ENCODE peak calls at places on chromosome 12, in seven cellular contexts. M is CD4-positive, CD25-positive, alpha-beta regulatory T cell; W is A673; B is body of pancreas; C is colonic mucosa; O is effector memory CD4-positive, alpha-beta T cell; L is GM23338. N is an unnamed sample.

GRCh38 chr12:98893126-98893525 is 248.0 kb downstream of the APAF1 start:
- DNase-seq in B (no peak), L (no peak), C (no peak), W (peak; percentile 67), M (no peak), O (no peak), N (no peak)

GRCh38 chr12:65824314-65824563 is at the start of gene HMGA2:
- DNase-seq in W (no peak), C (peak; percentile 61), L (no peak), O (no peak), B (peak; percentile 27), M (peak; percentile 1), N (no peak)

GRCh38 chr12:116397148-116397547 is 119.7 kb upstream of the MED13L start:
- DNase-seq in W (no peak), C (no peak), M (no peak), O (no peak), B (no peak), L (no peak), N (no peak)

GRCh38 chr12:119797090-119797489 is 80.0 kb downstream of the CIT start:
- DNase-seq in L (no peak), C (no peak), M (no peak), B (no peak), O (no peak), W (no peak), N (no peak)

GRCh38 chr12:93137656-93138612 is 208.8 kb upstream of the EEA1 start:
- DNase-seq in W (no peak), M (no peak), O (no peak), C (no peak), B (peak; percentile 26), L (no peak), N (no peak)

GRCh38 chr12:22321620-22322019 is 12.9 kb downstream of the ST8SIA1 start:
- DNase-seq in C (no peak), M (peak; percentile 42), L (peak; percentile 22), O (no peak), B (peak; percentile 24), W (no peak), N (no peak)

GRCh38 chr12:89893972-89894706 is 185.5 kb upstream of the ATP2B1 start:
- DNase-seq in C (no peak), M (no peak), L (no peak), B (no peak), O (no peak), W (no peak), N (no peak)

GRCh38 chr12:78403681-78404080 is 460.9 kb upstream of the SYT1 start:
- DNase-seq in C (no peak), W (no peak), B (no peak), M (no peak), O (no peak), L (no peak), N (no peak)

GRCh38 chr12:117590999-117591398 is 229.6 kb upstream of the NOS1 start:
- DNase-seq in L (peak; percentile 20), C (no peak), M (no peak), W (no peak), O (no peak), B (no peak), N (no peak)

GRCh38 chr12:71848212-71848611 is 8.7 kb downstream of the TBC1D15 start:
- DNase-seq in W (no peak), C (no peak), L (no peak), O (no peak), M (no peak), B (no peak), N (no peak)

GRCh38 chr12:47547077-47547476 is 158.8 kb downstream of the RPAP3 start:
- DNase-seq in L (peak; percentile 53), M (no peak), B (no peak), C (no peak), O (no peak), W (peak; percentile 47), N (no peak)

GRCh38 chr12:28346567-28346966 is 156.3 kb downstream of the CCDC91 start:
- DNase-seq in W (no peak), B (no peak), C (no peak), O (no peak), M (no peak), L (no peak), N (no peak)

DNA sequence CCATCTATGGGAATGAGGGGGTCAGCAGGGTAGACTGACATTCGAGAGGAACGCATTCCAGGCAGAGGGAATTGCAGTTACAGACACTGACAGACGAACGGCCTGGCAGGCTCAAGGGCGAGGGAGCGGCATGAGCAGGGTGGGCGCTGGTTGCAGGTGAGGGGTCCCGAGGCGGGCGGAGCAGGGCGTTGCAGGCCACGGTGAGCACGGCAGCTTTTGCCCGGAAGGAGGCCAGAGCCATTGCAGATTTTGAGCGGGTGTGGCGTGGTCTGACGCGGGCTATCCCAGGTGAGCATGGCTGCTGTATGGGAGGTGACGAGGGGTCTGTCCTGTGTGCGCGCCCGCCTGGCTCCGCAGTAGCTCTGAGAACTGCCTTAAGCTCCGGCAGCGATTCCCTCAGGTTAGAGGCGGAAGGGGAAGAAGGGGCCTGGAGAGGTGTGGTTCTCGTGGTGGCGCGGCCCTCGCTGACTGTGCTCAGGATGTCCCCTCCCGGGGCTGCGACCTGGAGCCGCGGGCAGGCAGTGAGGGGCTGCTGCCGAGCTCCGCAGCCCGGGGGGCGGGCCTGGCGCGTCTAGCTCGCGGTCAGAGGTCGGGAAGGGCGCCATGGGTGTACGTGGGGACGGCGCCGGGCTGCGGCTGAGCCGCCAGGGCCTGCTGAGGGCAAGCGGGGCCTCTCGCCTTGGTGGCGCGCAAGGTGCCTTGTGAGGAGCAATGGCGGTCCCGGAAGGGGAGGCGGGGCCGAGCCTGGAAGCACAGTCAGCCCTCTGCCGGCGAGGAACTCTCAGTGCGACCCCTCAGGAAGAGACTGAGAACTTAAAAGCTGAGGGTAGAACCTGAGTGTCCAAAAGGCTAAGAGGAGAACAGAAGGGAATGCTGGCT is 177.1 kb downstream of the CACNA1C start:
- DNase-seq in L (peak; percentile 78), M (no peak), W (no peak), C (no peak), O (no peak), B (no peak), N (no peak)
- H3K27ac ChIP-seq in L (no peak overlapping the region), M (no peak overlapping the region), W (no peak overlapping the region), C (no peak overlapping the region), O (no peak overlapping the region), B (no peak overlapping the region), N (no peak overlapping the region)

DNA sequence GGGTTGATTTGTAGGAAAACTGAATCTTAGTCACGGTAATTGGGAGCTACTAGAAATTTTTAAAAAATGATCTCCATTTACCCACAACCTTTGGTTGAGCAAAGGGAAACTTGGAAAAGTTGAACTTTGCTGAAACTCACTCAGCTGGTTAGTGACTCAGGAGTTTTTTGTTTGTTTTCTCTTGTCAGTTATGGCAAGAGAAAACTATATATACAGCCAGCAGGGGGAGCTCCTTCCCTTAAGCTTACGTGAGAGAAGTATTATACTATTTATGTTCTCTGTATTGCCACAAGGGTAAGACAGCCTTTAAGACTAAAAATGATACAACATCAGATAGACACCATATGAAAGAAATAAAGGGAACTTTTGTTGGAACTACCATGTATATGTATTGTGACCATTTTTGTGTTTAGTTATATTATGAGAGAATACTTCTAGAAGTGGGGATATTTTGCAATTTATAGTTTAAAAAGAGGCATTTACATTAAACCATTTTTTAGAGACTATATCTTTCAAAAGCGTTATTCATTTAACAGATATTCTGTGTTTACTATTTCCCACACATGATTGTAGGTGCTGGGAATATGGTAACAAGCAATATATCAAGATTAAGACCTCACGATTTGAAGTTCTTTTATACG is 28.1 kb upstream of the TBC1D30 start:
- DNase-seq in C (peak; percentile 79), O (peak; percentile 33), W (peak; percentile 90), B (peak; percentile 92), L (peak; percentile 95), M (peak; percentile 89), N (no peak)
- H3K27ac ChIP-seq in C (no peak overlapping the region), O (no peak overlapping the region), W (no peak overlapping the region), B (no peak overlapping the region), L (no peak overlapping the region), M (no peak overlapping the region), N (no peak overlapping the region)

DNA sequence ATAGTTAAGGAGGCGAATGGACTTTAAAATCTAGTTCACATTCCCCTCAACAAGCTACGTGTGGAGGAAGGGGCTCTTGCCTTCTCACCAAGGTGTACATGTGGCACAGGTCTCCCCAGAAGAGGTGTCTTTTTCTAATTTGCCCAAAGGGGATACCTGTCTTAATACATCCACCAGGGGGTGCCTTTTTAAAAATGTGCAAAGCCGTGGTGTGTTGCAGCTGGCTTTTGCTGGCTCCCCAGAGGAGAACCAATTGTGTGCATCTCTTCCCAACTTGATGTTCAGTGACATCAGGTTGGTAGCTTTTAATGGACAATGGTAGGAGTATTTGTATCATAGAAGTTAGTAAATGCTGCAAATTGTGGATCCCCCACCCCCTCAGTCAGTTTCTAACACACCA is 33.8 kb downstream of the CREBL2 start:
- DNase-seq in C (no peak), B (peak; percentile 30), M (peak; percentile 77), W (peak; percentile 41), L (peak; percentile 91), O (peak; percentile 30), N (no peak)
- H3K27ac ChIP-seq in C (no peak overlapping the region), B (no peak overlapping the region), M (no peak overlapping the region), W (no peak overlapping the region), L (no peak overlapping the region), O (no peak overlapping the region), N (no peak overlapping the region)

GRCh38 chr12:1946311-1946710 is 27.9 kb upstream of the CACNA2D4 start:
- DNase-seq in C (no peak), W (no peak), L (no peak), O (no peak), B (no peak), M (no peak), N (no peak)

GRCh38 chr12:1948883-1949282 is 30.4 kb upstream of the CACNA2D4 start:
- DNase-seq in L (no peak), W (no peak), C (no peak), M (no peak), B (peak; percentile 94), O (no peak), N (no peak)

GRCh38 chr12:1947081-1947480 is 28.6 kb upstream of the CACNA2D4 start:
- DNase-seq in M (no peak), C (no peak), W (no peak), O (no peak), B (no peak), L (no peak), N (no peak)

GRCh38 chr12:1949771-1950470 is 31.5 kb upstream of the CACNA2D4 start:
- DNase-seq in W (no peak), O (no peak), B (peak; percentile 31), L (no peak), C (no peak), M (peak; percentile 50), N (no peak)
- H3K27ac ChIP-seq in W (no peak overlapping the region), O (no peak overlapping the region), B (peak overlapping the region; percentile 85), L (no peak overlapping the region), C (peak overlapping the region; percentile 17), M (peak overlapping the region; percentile 56), N (no peak overlapping the region)

GRCh38 chr12:56713345-56713744 is 11.8 kb downstream of the NACA start:
- DNase-seq in M (no peak), B (no peak), O (no peak), W (no peak), C (no peak), L (no peak), N (no peak)
- H3K27ac ChIP-seq in M (no peak overlapping the region), B (no peak overlapping the region), O (no peak overlapping the region), W (peak overlapping the region; percentile 15), C (no peak overlapping the region), L (peak overlapping the region; percentile 67), N (no peak overlapping the region)

DNA sequence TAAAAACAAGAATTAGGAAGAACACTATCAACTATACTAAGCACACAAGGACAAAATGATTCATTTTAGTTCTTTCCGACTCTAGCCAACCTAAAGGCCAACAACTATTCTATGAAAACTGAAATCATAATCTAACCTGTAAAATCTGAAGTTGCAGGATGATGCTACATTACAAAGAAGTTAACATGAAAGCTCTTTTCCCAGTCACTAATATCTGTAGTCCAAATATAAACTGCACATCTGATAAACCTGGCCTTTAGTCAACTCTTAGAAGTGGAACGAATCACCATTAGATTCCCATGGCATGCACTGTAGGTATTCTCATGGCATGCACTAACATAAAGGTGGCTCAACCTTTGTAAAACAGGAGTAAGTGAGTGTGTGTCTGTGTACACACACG is 41.7 kb downstream of the BLTP3B start:
- DNase-seq in W (no peak), M (no peak), L (no peak), O (no peak), B (no peak), C (no peak), N (no peak)
- H3K27ac ChIP-seq in W (no peak overlapping the region), M (no peak overlapping the region), L (no peak overlapping the region), O (no peak overlapping the region), B (no peak overlapping the region), C (no peak overlapping the region), N (no peak overlapping the region)

N was measured in substantia nigra.